ENCODE peak calls at places on chromosomes 7 and 10, in four cellular contexts. S, W, C and B are unnamed samples.

GRCh38 chr10:118472961-118473675 is 122.3 kb downstream of the PRLHR start:
- DNase-seq in W (no peak), C (no peak), S (no peak), B (no peak)

GRCh38 chr7:47622946-47623640 is 41.2 kb upstream of the TNS3 start:
- DNase-seq in C (no peak), W (no peak), S (peak; percentile 94), B (no peak)

GRCh38 chr7:92295391-92295790 is 49.6 kb downstream of the ANKIB1 start:
- DNase-seq in C (no peak), W (no peak), S (no peak), B (no peak)

GRCh38 chr10:120437541-120437940 is 19.5 kb upstream of the PLPP4 start:
- DNase-seq in C (no peak), S (no peak), W (no peak), B (no peak)

GRCh38 chr7:20199015-20199737 is 18.0 kb downstream of the MACC1 start:
- DNase-seq in S (peak; percentile 79), C (peak; percentile 45), W (no peak), B (no peak)

GRCh38 chr10:71948496-71949067 is 15.6 kb upstream of the CHST3 start:
- DNase-seq in S (no peak), C (no peak), W (no peak), B (no peak)

GRCh38 chr10:80684217-80684616 is 146.5 kb downstream of the SH2D4B start:
- DNase-seq in C (no peak), S (no peak), W (no peak), B (no peak)

GRCh38 chr10:18104223-18104872 is 35.9 kb upstream of the CACNB2 start:
- DNase-seq in W (peak; percentile 78), C (peak; percentile 48), S (peak; percentile 12), B (peak; percentile 30)

GRCh38 chr10:70602665-70603438 is at the start of gene PRF1:
- DNase-seq in S (no peak), C (no peak), W (no peak), B (no peak)

GRCh38 chr7:28660132-28660531 is 247.8 kb downstream of the CREB5 start:
- DNase-seq in C (no peak), S (no peak), W (no peak), B (no peak)

GRCh38 chr10:13984647-13985155 is 346.0 kb downstream of the FRMD4A start:
- DNase-seq in S (peak; percentile 99), C (no peak), W (no peak), B (no peak)

GRCh38 chr7:115707236-115707635 is 323.3 kb downstream of the TFEC start:
- DNase-seq in W (no peak), S (no peak), C (no peak), B (peak; percentile 51)

GRCh38 chr7:116985575-116985974 is 32.3 kb downstream of the ST7 start:
- DNase-seq in C (no peak), S (no peak), W (no peak), B (no peak)
- TF ChIP-seq CTCF in C (no peak), S (no peak), W (no peak), B (no peak)

GRCh38 chr10:29702288-29703164 is 67.8 kb upstream of the SVIL start:
- DNase-seq in W (no peak), C (no peak), S (peak; percentile 36), B (no peak)
- H3K27ac ChIP-seq in W (no peak overlapping the region), C (no peak overlapping the region), S (no peak overlapping the region), B (no peak overlapping the region)

GRCh38 chr7:157568785-157569584 is 232.2 kb downstream of the DNAJB6 start:
- DNase-seq in W (no peak), S (peak; percentile 41), C (peak; percentile 55), B (no peak)
- H3K4me3 ChIP-seq in W (peak overlapping the region; percentile 45), S (peak overlapping the region; percentile 69), C (peak overlapping the region; percentile 56), B (no peak overlapping the region)

GRCh38 chr7:29805031-29805430 is 1.3 kb upstream of the WIPF3 start:
- DNase-seq in W (no peak), S (no peak), C (no peak), B (no peak)

GRCh38 chr7:29806793-29807178 is 478 bp downstream of the WIPF3 start:
- DNase-seq in S (no peak), C (no peak), W (no peak), B (no peak)

GRCh38 chr7:29808075-29808786 is 1.9 kb downstream of the WIPF3 start:
- DNase-seq in S (peak; percentile 12), W (no peak), C (no peak), B (no peak)

GRCh38 chr7:29806131-29806792 is at the start of gene WIPF3:
- DNase-seq in W (peak; percentile 84), S (no peak), C (peak; percentile 50), B (peak; percentile 37)

GRCh38 chr7:29807179-29807841 is 1.0 kb downstream of the WIPF3 start:
- DNase-seq in C (peak; percentile 56), W (peak; percentile 77), S (no peak), B (no peak)
- TF ChIP-seq CTCF in C (no peak), W (no peak), S (no peak), B (no peak)

DNA sequence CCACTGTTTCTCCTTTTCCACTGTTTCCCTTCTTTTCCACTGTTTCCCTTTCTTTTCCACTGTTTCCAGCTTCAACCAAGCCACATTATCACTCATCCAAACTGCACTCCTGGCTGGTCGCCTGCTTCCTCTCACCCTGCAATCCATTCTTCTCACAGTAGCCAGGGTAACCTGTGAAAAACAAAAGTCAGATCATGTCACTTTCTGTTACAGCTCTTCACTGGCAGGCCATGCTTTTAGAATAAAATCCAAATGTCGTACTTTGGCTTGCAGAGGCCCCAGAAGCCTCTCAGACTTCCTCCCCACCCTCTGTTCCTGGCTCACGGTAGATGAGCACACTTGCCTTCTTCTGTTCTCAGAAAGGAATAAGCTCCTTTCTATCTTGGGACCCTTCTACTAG is 33.9 kb downstream of the STARD3NL start:
- DNase-seq in C (no peak), W (no peak), S (peak; percentile 48), B (no peak)
- H3K27ac ChIP-seq in C (no peak overlapping the region), W (no peak overlapping the region), S (no peak overlapping the region), B (no peak overlapping the region)

DNA sequence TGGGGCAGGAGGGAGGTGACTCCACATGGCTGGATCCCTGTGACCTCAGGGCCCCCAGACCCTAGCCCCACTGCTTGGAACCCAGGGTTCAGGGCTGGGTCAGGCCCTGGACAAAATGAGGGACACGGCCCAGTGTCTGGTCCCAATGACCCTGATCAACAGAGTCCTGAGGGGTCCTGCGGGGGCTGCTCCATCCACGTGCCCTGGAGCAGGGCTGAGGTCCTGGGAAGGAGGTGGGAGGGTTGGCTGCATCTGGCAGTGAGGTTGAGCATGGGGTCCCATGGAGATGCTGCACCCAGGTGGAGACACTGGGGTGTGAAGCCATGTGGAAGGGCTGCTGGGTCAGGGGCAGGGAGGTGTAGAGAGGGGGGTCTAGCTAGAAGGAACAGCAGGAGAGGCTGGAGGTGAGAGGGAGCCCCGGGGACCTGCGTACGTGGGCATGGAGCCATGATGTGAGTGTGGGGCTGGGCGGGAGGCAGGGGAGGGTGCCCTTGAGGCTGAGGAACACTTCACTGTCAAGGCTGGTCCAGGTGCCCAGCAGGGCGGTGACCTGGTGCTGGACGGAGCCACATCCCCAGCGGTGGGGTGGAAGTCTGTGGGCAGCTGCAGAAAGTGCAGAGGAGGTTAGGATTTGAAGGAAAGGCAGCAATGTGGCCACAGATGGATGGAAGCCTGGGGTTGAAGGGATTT is 604 bp downstream of the SCART1 start:
- DNase-seq in C (no peak), S (no peak), W (no peak), B (no peak)
- H3K4me3 ChIP-seq in C (no peak overlapping the region), S (no peak overlapping the region), W (no peak overlapping the region), B (no peak overlapping the region)

DNA sequence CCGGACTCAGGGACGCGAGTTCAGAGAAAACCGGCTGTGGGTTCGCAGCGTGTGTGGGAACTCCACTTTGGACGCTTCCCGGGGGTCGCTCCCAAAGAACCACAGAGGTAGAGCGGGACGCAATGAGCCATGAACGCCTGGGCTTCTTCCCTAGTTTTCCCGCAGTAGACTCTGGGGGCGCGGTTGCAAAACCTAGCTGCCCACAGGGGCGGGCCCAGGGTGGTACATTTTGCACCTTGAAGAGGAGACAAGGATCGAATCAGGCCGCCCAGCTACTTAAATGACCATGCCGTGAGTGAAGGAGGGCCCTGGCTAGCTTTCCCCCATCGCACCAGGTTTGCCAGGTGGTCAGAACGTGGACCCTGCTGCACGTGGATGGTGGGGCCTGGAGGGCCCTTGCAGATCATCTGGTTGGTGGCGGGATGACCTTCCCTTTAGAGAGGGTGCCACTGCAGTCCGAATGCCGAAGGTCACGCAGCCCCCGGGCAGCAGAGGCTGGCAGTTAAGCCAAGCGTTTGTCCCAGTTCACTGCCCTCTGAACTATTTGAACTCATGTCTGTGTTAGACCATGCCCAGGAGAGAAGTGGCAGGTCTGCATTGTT is 568 bp upstream of the SHTN1 start:
- DNase-seq in W (peak; percentile 68), C (no peak), S (no peak), B (peak; percentile 64)
- TF ChIP-seq CTCF in W (no peak), C (no peak), S (no peak), B (peak; percentile 26)

GRCh38 chr7:124722292-124722691 is 43.3 kb downstream of the GPR37 start:
- DNase-seq in S (peak; percentile 46), C (no peak), W (no peak), B (no peak)
- H3K27ac ChIP-seq in S (no peak overlapping the region), C (no peak overlapping the region), W (no peak overlapping the region), B (no peak overlapping the region)

DNA sequence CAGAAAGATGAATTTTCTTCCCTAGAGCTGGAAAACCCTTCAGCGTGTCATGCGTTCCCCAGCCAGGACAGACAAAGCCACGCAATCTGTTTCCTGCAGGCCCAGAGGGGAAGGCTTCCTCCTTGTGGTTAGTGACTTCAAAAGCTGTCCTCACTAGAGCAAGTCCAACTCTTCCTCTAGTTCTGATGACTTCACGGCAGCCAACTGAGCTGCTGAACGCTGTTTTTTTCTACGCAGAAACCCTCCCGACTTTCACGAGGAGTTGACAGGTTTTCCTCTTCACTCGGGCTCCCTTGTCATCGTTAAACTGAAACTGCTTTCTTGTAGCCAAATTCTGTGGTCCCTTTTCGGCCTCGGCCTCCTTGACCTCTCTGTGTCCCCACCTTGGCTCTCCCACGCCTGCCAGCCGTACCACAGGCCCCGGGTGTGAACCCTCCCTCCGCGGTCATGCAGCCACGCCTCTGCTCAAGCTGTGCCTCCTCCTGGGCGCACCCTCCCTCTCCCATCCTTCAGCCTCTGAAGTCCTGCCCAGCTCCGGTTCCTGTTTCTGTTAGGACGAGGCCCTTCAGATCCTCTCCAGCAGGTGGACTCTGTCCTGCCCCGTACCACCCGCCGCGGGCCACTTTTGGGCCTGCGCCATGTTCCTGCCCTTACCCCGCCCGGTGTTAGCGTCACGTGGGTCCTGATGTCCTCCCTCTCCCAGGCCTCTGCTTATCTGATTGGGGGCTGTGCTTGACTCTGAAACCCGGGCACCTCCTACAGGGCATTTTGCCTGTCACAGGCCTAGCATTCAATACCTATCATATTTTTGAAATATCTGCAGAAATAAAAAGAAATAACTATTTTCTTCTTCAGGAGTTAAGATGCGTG is 39.3 kb downstream of the CUX1 start:
- DNase-seq in W (peak; percentile 86), S (peak; percentile 40), C (peak; percentile 94), B (no peak)
- H3K4me3 ChIP-seq in W (peak overlapping the region; percentile 28), S (no peak overlapping the region), C (peak overlapping the region; percentile 36), B (no peak overlapping the region)

GRCh38 chr10:128324058-128324457 is 197.8 kb upstream of the MKI67 start:
- DNase-seq in S (no peak), W (no peak), C (peak; percentile 37), B (peak; percentile 82)
- TF ChIP-seq CTCF in S (no peak), W (no peak), C (peak; percentile 28), B (peak; percentile 84)